ENCODE peak calls at places on chromosomes 5 and 9, in six cellular contexts. One of them, this sample, is unnamed.

GRCh38 chr5:177537389-177538361 is 16.7 kb downstream of the FAM193B start:
- DNase-seq in hepatocyte: peak
- DNase-seq in PC-3: peak
- DNase-seq in AG04450: peak
- DNase-seq in gastrocnemius medialis: peak
- DNase-seq in lower lobe of right lung: no peak
- DNase-seq in this sample: peak

GRCh38 chr9:91191443-91192378 is 170.0 kb downstream of the AUH start:
- DNase-seq in hepatocyte: no peak
- DNase-seq in PC-3: no peak
- DNase-seq in AG04450: no peak
- DNase-seq in gastrocnemius medialis: peak
- DNase-seq in lower lobe of right lung: no peak
- DNase-seq in this sample: no peak

GRCh38 chr5:106202035-106202434 is 1468.7 kb downstream of the EFNA5 start:
- DNase-seq in hepatocyte: no peak
- DNase-seq in PC-3: no peak
- DNase-seq in AG04450: no peak
- DNase-seq in gastrocnemius medialis: no peak
- DNase-seq in lower lobe of right lung: no peak
- DNase-seq in this sample: no peak

GRCh38 chr9:88387733-88388202 is 476 bp upstream of the SPIN1 start:
- DNase-seq in hepatocyte: peak
- DNase-seq in PC-3: peak
- DNase-seq in AG04450: no peak
- DNase-seq in gastrocnemius medialis: no peak
- DNase-seq in lower lobe of right lung: peak
- DNase-seq in this sample: no peak

GRCh38 chr9:124270504-124271335 is 13.0 kb downstream of the NEK6 start:
- DNase-seq in hepatocyte: no peak
- DNase-seq in PC-3: no peak
- DNase-seq in AG04450: no peak
- DNase-seq in gastrocnemius medialis: peak
- DNase-seq in lower lobe of right lung: peak
- DNase-seq in this sample: peak

GRCh38 chr9:122318284-122318683 is 52.5 kb upstream of the PTGS1 start:
- DNase-seq in hepatocyte: no peak
- DNase-seq in PC-3: no peak
- DNase-seq in AG04450: no peak
- DNase-seq in gastrocnemius medialis: no peak
- DNase-seq in lower lobe of right lung: no peak
- DNase-seq in this sample: no peak

GRCh38 chr5:65927497-65928340 is 1.3 kb downstream of the ERBIN start:
- DNase-seq in hepatocyte: peak
- DNase-seq in PC-3: peak
- DNase-seq in AG04450: peak
- DNase-seq in gastrocnemius medialis: no peak
- DNase-seq in lower lobe of right lung: no peak
- DNase-seq in this sample: no peak

GRCh38 chr5:1131191-1131621 is 19.3 kb upstream of the SLC12A7 start:
- DNase-seq in hepatocyte: no peak
- DNase-seq in PC-3: no peak
- DNase-seq in AG04450: no peak
- DNase-seq in gastrocnemius medialis: no peak
- DNase-seq in lower lobe of right lung: no peak
- DNase-seq in this sample: no peak

GRCh38 chr5:157484768-157485167 is 24.8 kb downstream of the NIPAL4 start:
- DNase-seq in hepatocyte: no peak
- DNase-seq in PC-3: no peak
- DNase-seq in AG04450: no peak
- DNase-seq in gastrocnemius medialis: peak
- DNase-seq in lower lobe of right lung: peak
- DNase-seq in this sample: no peak

GRCh38 chr9:16012621-16013020 is 459.8 kb downstream of the CCDC171 start:
- DNase-seq in hepatocyte: no peak
- DNase-seq in PC-3: peak
- DNase-seq in AG04450: no peak
- DNase-seq in gastrocnemius medialis: no peak
- DNase-seq in lower lobe of right lung: no peak
- DNase-seq in this sample: no peak

GRCh38 chr5:178450121-178450631 is 140.0 kb downstream of the COL23A1 start:
- DNase-seq in hepatocyte: no peak
- DNase-seq in PC-3: no peak
- DNase-seq in AG04450: no peak
- DNase-seq in gastrocnemius medialis: no peak
- DNase-seq in lower lobe of right lung: no peak
- DNase-seq in this sample: no peak

GRCh38 chr5:169980418-169981053 is at the start of gene INSYN2B:
- DNase-seq in hepatocyte: peak
- DNase-seq in PC-3: peak
- DNase-seq in AG04450: peak
- DNase-seq in gastrocnemius medialis: no peak
- DNase-seq in lower lobe of right lung: peak
- DNase-seq in this sample: no peak

GRCh38 chr5:156121234-156121633 is 205.7 kb upstream of the SGCD start:
- DNase-seq in hepatocyte: no peak
- DNase-seq in PC-3: no peak
- DNase-seq in AG04450: peak
- DNase-seq in gastrocnemius medialis: no peak
- DNase-seq in lower lobe of right lung: no peak
- DNase-seq in this sample: no peak

GRCh38 chr9:124507880-124508432 is 757 bp upstream of the NR5A1 start:
- DNase-seq in hepatocyte: no peak
- DNase-seq in PC-3: no peak
- DNase-seq in AG04450: no peak
- DNase-seq in gastrocnemius medialis: no peak
- DNase-seq in lower lobe of right lung: no peak
- DNase-seq in this sample: no peak

GRCh38 chr5:14265574-14265973 is 122.4 kb downstream of the TRIO start:
- DNase-seq in hepatocyte: no peak
- DNase-seq in PC-3: peak
- DNase-seq in AG04450: peak
- DNase-seq in gastrocnemius medialis: no peak
- DNase-seq in lower lobe of right lung: no peak
- DNase-seq in this sample: no peak

GRCh38 chr5:103060414-103060954 is 59.5 kb downstream of the GIN1 start:
- DNase-seq in hepatocyte: peak
- DNase-seq in PC-3: peak
- DNase-seq in AG04450: no peak
- DNase-seq in gastrocnemius medialis: no peak
- DNase-seq in lower lobe of right lung: no peak
- DNase-seq in this sample: no peak

GRCh38 chr5:170769898-170770416 is 13.6 kb upstream of the GABRP start:
- DNase-seq in hepatocyte: no peak
- DNase-seq in PC-3: no peak
- DNase-seq in AG04450: no peak
- DNase-seq in gastrocnemius medialis: no peak
- DNase-seq in lower lobe of right lung: no peak
- DNase-seq in this sample: no peak

GRCh38 chr9:14326264-14326826 is 12.4 kb upstream of the NFIB start:
- DNase-seq in hepatocyte: no peak
- DNase-seq in PC-3: peak
- DNase-seq in AG04450: no peak
- DNase-seq in gastrocnemius medialis: peak
- DNase-seq in lower lobe of right lung: no peak
- DNase-seq in this sample: no peak

GRCh38 chr5:173483160-173483559 is 133.3 kb downstream of the BOD1 start:
- DNase-seq in hepatocyte: no peak
- DNase-seq in PC-3: no peak
- DNase-seq in AG04450: no peak
- DNase-seq in gastrocnemius medialis: no peak
- DNase-seq in lower lobe of right lung: no peak
- DNase-seq in this sample: no peak

GRCh38 chr9:99690573-99690972 is 131.1 kb upstream of the NR4A3 start:
- DNase-seq in hepatocyte: no peak
- DNase-seq in PC-3: no peak
- DNase-seq in AG04450: no peak
- DNase-seq in gastrocnemius medialis: no peak
- DNase-seq in lower lobe of right lung: no peak
- DNase-seq in this sample: no peak

GRCh38 chr5:14685757-14686156 is 21.2 kb downstream of the OTULIN start:
- DNase-seq in hepatocyte: peak
- DNase-seq in PC-3: peak
- DNase-seq in AG04450: peak
- DNase-seq in gastrocnemius medialis: no peak
- DNase-seq in lower lobe of right lung: no peak
- DNase-seq in this sample: no peak

GRCh38 chr5:89929173-89929572 is 480.4 kb downstream of the CETN3 start:
- DNase-seq in hepatocyte: no peak
- DNase-seq in PC-3: no peak
- DNase-seq in AG04450: no peak
- DNase-seq in gastrocnemius medialis: no peak
- DNase-seq in lower lobe of right lung: no peak
- DNase-seq in this sample: no peak

GRCh38 chr5:89342106-89342876 is 459.3 kb upstream of the MEF2C start:
- DNase-seq in hepatocyte: no peak
- DNase-seq in PC-3: no peak
- DNase-seq in AG04450: peak
- DNase-seq in gastrocnemius medialis: no peak
- DNase-seq in lower lobe of right lung: no peak
- DNase-seq in this sample: no peak

GRCh38 chr9:38068616-38068865 is 486 bp downstream of the SHB start:
- DNase-seq in hepatocyte: peak
- DNase-seq in PC-3: peak
- DNase-seq in AG04450: no peak
- DNase-seq in gastrocnemius medialis: no peak
- DNase-seq in lower lobe of right lung: no peak
- DNase-seq in this sample: no peak

GRCh38 chr9:120336021-120336752 is 243.8 kb downstream of the CDK5RAP2 start:
- DNase-seq in hepatocyte: no peak
- DNase-seq in PC-3: no peak
- DNase-seq in AG04450: no peak
- DNase-seq in gastrocnemius medialis: no peak
- DNase-seq in lower lobe of right lung: no peak
- DNase-seq in this sample: no peak

GRCh38 chr5:11528720-11529119 is 375.5 kb downstream of the CTNND2 start:
- DNase-seq in hepatocyte: no peak
- DNase-seq in PC-3: no peak
- DNase-seq in AG04450: no peak
- DNase-seq in gastrocnemius medialis: no peak
- DNase-seq in lower lobe of right lung: no peak
- DNase-seq in this sample: no peak

GRCh38 chr9:109817846-109818472 is 38.0 kb downstream of the PALM2AKAP2 start:
- DNase-seq in hepatocyte: peak
- DNase-seq in PC-3: peak
- DNase-seq in AG04450: peak
- DNase-seq in gastrocnemius medialis: peak
- DNase-seq in lower lobe of right lung: no peak
- DNase-seq in this sample: peak

GRCh38 chr5:123215929-123216702 is 127.1 kb downstream of the PRDM6 start:
- DNase-seq in hepatocyte: no peak
- DNase-seq in PC-3: no peak
- DNase-seq in AG04450: no peak
- DNase-seq in gastrocnemius medialis: no peak
- DNase-seq in lower lobe of right lung: no peak
- DNase-seq in this sample: no peak

GRCh38 chr9:135952664-135953206 is 8.4 kb downstream of the UBAC1 start:
- DNase-seq in hepatocyte: no peak
- DNase-seq in PC-3: no peak
- DNase-seq in AG04450: no peak
- DNase-seq in gastrocnemius medialis: no peak
- DNase-seq in lower lobe of right lung: no peak
- DNase-seq in this sample: no peak

GRCh38 chr5:71782393-71782770 is 63.3 kb downstream of the CARTPT start:
- DNase-seq in hepatocyte: no peak
- DNase-seq in PC-3: no peak
- DNase-seq in AG04450: no peak
- DNase-seq in gastrocnemius medialis: no peak
- DNase-seq in lower lobe of right lung: no peak
- DNase-seq in this sample: no peak
- H3K4me3 ChIP-seq in hepatocyte: no peak
- H3K4me3 ChIP-seq in PC-3: no peak
- H3K4me3 ChIP-seq in AG04450: no peak
- H3K4me3 ChIP-seq in gastrocnemius medialis: no peak
- H3K4me3 ChIP-seq in lower lobe of right lung: no peak
- H3K4me3 ChIP-seq in this sample: peak

GRCh38 chr5:23027830-23028229 is 174.7 kb upstream of the CDH12 start:
- DNase-seq in hepatocyte: no peak
- DNase-seq in PC-3: no peak
- DNase-seq in AG04450: no peak
- DNase-seq in gastrocnemius medialis: no peak
- DNase-seq in lower lobe of right lung: no peak
- DNase-seq in this sample: no peak
- H3K27ac ChIP-seq in hepatocyte: no peak
- H3K27ac ChIP-seq in PC-3: no peak
- H3K27ac ChIP-seq in AG04450: no peak
- H3K27ac ChIP-seq in gastrocnemius medialis: no peak
- H3K27ac ChIP-seq in lower lobe of right lung: no peak
- H3K27ac ChIP-seq in this sample: no peak

GRCh38 chr5:140725799-140726471 is 25.7 kb downstream of the ZMAT2 start:
- DNase-seq in hepatocyte: peak
- DNase-seq in PC-3: no peak
- DNase-seq in AG04450: peak
- DNase-seq in gastrocnemius medialis: no peak
- DNase-seq in lower lobe of right lung: no peak
- DNase-seq in this sample: no peak
- H3K4me3 ChIP-seq in hepatocyte: peak
- H3K4me3 ChIP-seq in PC-3: no peak
- H3K4me3 ChIP-seq in AG04450: peak
- H3K4me3 ChIP-seq in gastrocnemius medialis: no peak
- H3K4me3 ChIP-seq in lower lobe of right lung: peak
- H3K4me3 ChIP-seq in this sample: peak

GRCh38 chr5:167626341-167627118 is 664.9 kb upstream of the WWC1 start:
- DNase-seq in hepatocyte: no peak
- DNase-seq in PC-3: peak
- DNase-seq in AG04450: no peak
- DNase-seq in gastrocnemius medialis: no peak
- DNase-seq in lower lobe of right lung: no peak
- DNase-seq in this sample: no peak

GRCh38 chr5:167631191-167631590 is 660.3 kb upstream of the WWC1 start:
- DNase-seq in hepatocyte: no peak
- DNase-seq in PC-3: no peak
- DNase-seq in AG04450: no peak
- DNase-seq in gastrocnemius medialis: no peak
- DNase-seq in lower lobe of right lung: no peak
- DNase-seq in this sample: no peak

GRCh38 chr5:167633114-167633513 is 658.3 kb upstream of the WWC1 start:
- DNase-seq in hepatocyte: no peak
- DNase-seq in PC-3: no peak
- DNase-seq in AG04450: no peak
- DNase-seq in gastrocnemius medialis: no peak
- DNase-seq in lower lobe of right lung: no peak
- DNase-seq in this sample: no peak

GRCh38 chr5:167633931-167634341 is 657.5 kb upstream of the WWC1 start:
- DNase-seq in hepatocyte: no peak
- DNase-seq in PC-3: no peak
- DNase-seq in AG04450: no peak
- DNase-seq in gastrocnemius medialis: no peak
- DNase-seq in lower lobe of right lung: no peak
- DNase-seq in this sample: no peak

DNA sequence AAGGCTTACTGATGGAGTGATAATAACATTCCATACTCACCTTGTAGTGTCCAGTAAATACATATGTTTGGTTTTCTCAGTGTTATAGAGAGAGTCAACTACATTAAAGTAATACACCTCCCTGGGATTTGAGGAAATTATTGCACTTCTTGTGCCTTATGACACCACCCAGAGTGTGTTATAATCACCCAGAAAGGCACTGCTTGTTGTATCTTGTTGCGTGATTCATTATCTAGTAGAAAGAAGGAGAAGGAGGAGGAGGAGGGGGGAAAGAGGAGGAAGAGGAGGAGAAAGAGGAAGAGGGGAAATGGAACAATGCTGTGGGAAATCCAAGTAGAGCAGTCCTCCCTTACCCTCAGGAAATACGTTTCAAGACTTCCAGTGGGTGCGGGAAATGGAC is 661.8 kb upstream of the WWC1 start:
- DNase-seq in hepatocyte: no peak
- DNase-seq in PC-3: no peak
- DNase-seq in AG04450: no peak
- DNase-seq in gastrocnemius medialis: no peak
- DNase-seq in lower lobe of right lung: no peak
- DNase-seq in this sample: no peak
- H3K27ac ChIP-seq in hepatocyte: no peak
- H3K27ac ChIP-seq in PC-3: no peak
- H3K27ac ChIP-seq in AG04450: no peak
- H3K27ac ChIP-seq in gastrocnemius medialis: no peak
- H3K27ac ChIP-seq in lower lobe of right lung: no peak
- H3K27ac ChIP-seq in this sample: no peak

This sample was measured in thoracic aorta.